ENCODE peak calls at places on chromosomes 2 and 18, in ten cellular contexts. L is CD4-positive, alpha-beta memory T cell; F is esophagus squamous epithelium; G is uterus; W is HFF-Myc; Q is A549; Y is tibial artery; A is adrenal gland; X is HL-60; K is HAP-1. O is an unnamed sample.

GRCh38 chr2:40321822-40322221 is 130.1 kb downstream of the SLC8A1 start:
- DNase-seq in G (no peak), W (no peak), F (no peak), Y (no peak), K (no peak), Q (no peak), L (no peak), X (no peak), A (no peak), O (no peak)

GRCh38 chr2:75431757-75432156 is 129.0 kb downstream of the EVA1A start:
- DNase-seq in A (no peak), W (no peak), Q (no peak), K (peak), Y (no peak), L (no peak), G (no peak), F (no peak), X (no peak), O (no peak)

GRCh38 chr2:10584843-10585475 is 104.8 kb downstream of the NOL10 start:
- DNase-seq in G (no peak), F (no peak), A (no peak), K (no peak), Y (no peak), Q (peak), W (peak), L (no peak), X (no peak), O (no peak)

GRCh38 chr2:183505911-183506310 is 381.7 kb downstream of the NUP35 start:
- DNase-seq in Y (no peak), Q (no peak), W (no peak), F (no peak), X (no peak), G (no peak), K (no peak), A (no peak), L (no peak), O (no peak)

GRCh38 chr18:31497711-31498449 is at the start of gene DSG2:
- DNase-seq in L (no peak), K (peak), W (no peak), X (peak), Y (no peak), A (peak), Q (peak), F (no peak), G (peak), O (no peak)

GRCh38 chr18:79513381-79514081 is 117.8 kb downstream of the NFATC1 start:
- DNase-seq in F (no peak), K (peak), G (no peak), Y (peak), A (no peak), L (no peak), Q (no peak), X (no peak), W (no peak), O (no peak)

GRCh38 chr18:35728676-35729075 is 147.1 kb downstream of the GALNT1 start:
- DNase-seq in G (no peak), W (no peak), X (no peak), L (no peak), Y (no peak), Q (no peak), A (no peak), F (no peak), K (no peak), O (no peak)

GRCh38 chr2:17867133-17867532 is 11.3 kb upstream of the KCNS3 start:
- DNase-seq in W (no peak), A (no peak), G (no peak), Y (no peak), X (no peak), F (no peak), K (no peak), Q (no peak), L (no peak), O (no peak)

GRCh38 chr2:137969418-137969765 is 5.1 kb downstream of the HNMT start:
- DNase-seq in W (peak), F (no peak), G (no peak), Q (no peak), Y (no peak), X (peak), K (no peak), L (no peak), A (peak), O (no peak)

GRCh38 chr18:35949903-35950627 is 22.4 kb upstream of the RMP24 start:
- DNase-seq in A (peak), L (peak), W (no peak), X (peak), G (peak), Y (peak), F (no peak), K (peak), Q (peak), O (peak)

GRCh38 chr2:99554238-99554637 is 64.4 kb upstream of the REV1 start:
- DNase-seq in K (no peak), A (no peak), F (no peak), Q (no peak), G (no peak), X (no peak), W (no peak), Y (no peak), L (no peak), O (no peak)

GRCh38 chr2:25197336-25198208 is 29.2 kb upstream of the POMC start:
- DNase-seq in X (no peak), L (no peak), K (peak), W (no peak), Q (no peak), F (no peak), G (no peak), A (no peak), Y (no peak), O (no peak)

GRCh38 chr18:76795981-76796380 is 26.4 kb upstream of the ZNF236 start:
- DNase-seq in Y (no peak), A (no peak), L (no peak), F (no peak), Q (no peak), X (no peak), W (no peak), G (no peak), K (no peak), O (no peak)

GRCh38 chr2:190973726-190974628 is 40.0 kb downstream of the STAT1 start:
- DNase-seq in K (no peak), Q (no peak), L (no peak), A (no peak), W (no peak), X (no peak), F (no peak), G (no peak), Y (no peak), O (no peak)

GRCh38 chr2:180625006-180625844 is 355.2 kb upstream of the UBE2E3 start:
- DNase-seq in A (no peak), Q (no peak), L (no peak), F (no peak), X (no peak), Y (no peak), K (no peak), G (no peak), W (peak), O (no peak)

GRCh38 chr18:69196336-69196735 is 204.4 kb upstream of the DOK6 start:
- DNase-seq in L (no peak), Q (no peak), F (no peak), Y (no peak), A (no peak), K (no peak), G (no peak), W (no peak), X (no peak), O (no peak)

GRCh38 chr18:58400337-58400885 is 228.5 kb downstream of the ALPK2 start:
- DNase-seq in F (no peak), A (no peak), K (no peak), Y (no peak), W (peak), X (no peak), Q (no peak), L (no peak), G (no peak), O (no peak)

GRCh38 chr18:45341454-45341853 is 273.8 kb upstream of the SLC14A2 start:
- DNase-seq in G (no peak), Y (no peak), Q (no peak), F (no peak), K (no peak), W (no peak), X (no peak), L (no peak), A (no peak), O (no peak)
- H3K4me3 ChIP-seq in G (no peak), Y (no peak), Q (no peak), F (no peak), K (no peak), W (no peak), X (no peak), L (no peak), A (no peak), O (no peak)

GRCh38 chr2:71544919-71545571 is 91.7 kb downstream of the DYSF start:
- DNase-seq in G (no peak), K (no peak), L (no peak), X (peak), F (no peak), A (no peak), W (no peak), Q (no peak), Y (no peak), O (no peak)
- H3K4me3 ChIP-seq in G (no peak), K (no peak), L (peak), X (peak), F (no peak), A (no peak), W (no peak), Q (peak), Y (no peak), O (peak)

DNA sequence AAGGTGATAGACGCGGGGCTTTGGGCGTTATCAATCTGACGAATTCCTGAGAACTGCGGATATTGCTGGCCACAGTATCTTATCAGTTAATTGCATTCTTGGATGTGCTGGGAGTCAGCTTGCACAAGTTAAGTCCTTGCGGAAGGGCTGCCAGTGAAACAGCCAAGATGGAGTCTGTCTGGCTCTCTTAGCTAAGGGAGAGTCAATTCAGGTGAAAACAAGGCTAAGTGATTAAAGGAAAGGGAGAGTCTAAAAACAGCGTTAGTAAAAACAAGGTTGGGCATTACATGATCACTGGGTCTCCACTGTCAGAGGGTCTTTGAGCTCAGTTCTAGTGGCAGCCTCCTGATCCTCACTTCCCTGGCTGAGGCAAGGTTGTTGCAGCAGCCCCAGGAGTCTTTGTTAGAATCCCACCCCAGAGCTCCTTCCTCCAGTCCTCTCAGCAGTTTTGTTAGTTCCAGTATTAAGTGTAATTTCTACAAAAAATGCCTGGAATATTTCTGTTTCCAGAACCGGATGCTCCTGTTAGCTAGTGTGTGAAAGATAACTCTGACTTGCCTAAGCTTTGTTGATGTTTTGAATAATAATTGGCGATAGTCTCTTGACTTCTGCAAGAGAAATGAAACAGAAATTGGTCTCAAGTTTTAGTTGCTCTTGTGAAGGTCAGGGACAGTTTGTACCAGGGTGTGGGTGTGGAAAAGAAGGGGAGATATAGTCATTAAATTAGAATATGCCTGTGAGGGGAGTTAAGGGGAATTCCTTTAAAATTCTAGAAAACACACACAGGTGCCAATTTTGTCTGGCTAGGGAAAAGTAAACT is 10.6 kb downstream of the CFLAR start:
- DNase-seq in W (no peak), A (peak), Y (no peak), K (no peak), Q (no peak), F (no peak), L (peak), G (no peak), X (no peak), O (no peak)
- H3K4me3 ChIP-seq in W (no peak), A (peak), Y (peak), K (no peak), Q (peak), F (peak), L (peak), G (no peak), X (no peak), O (peak)

GRCh38 chr2:8583400-8584173 is 98.3 kb upstream of the ID2 start:
- DNase-seq in Q (no peak), W (no peak), F (peak), Y (peak), A (peak), G (peak), X (peak), K (peak), L (peak), O (peak)

GRCh38 chr2:8582850-8583399 is 98.9 kb upstream of the ID2 start:
- DNase-seq in K (no peak), W (no peak), F (no peak), Q (no peak), X (no peak), G (no peak), L (no peak), Y (no peak), A (no peak), O (no peak)

GRCh38 chr2:8582191-8582849 is 99.5 kb upstream of the ID2 start:
- DNase-seq in L (no peak), F (no peak), K (no peak), X (no peak), Y (no peak), W (no peak), Q (no peak), G (no peak), A (peak), O (no peak)

GRCh38 chr2:8586397-8587051 is 95.3 kb upstream of the ID2 start:
- DNase-seq in A (no peak), G (no peak), Y (no peak), L (no peak), K (no peak), X (no peak), W (no peak), F (no peak), Q (no peak), O (no peak)

DNA sequence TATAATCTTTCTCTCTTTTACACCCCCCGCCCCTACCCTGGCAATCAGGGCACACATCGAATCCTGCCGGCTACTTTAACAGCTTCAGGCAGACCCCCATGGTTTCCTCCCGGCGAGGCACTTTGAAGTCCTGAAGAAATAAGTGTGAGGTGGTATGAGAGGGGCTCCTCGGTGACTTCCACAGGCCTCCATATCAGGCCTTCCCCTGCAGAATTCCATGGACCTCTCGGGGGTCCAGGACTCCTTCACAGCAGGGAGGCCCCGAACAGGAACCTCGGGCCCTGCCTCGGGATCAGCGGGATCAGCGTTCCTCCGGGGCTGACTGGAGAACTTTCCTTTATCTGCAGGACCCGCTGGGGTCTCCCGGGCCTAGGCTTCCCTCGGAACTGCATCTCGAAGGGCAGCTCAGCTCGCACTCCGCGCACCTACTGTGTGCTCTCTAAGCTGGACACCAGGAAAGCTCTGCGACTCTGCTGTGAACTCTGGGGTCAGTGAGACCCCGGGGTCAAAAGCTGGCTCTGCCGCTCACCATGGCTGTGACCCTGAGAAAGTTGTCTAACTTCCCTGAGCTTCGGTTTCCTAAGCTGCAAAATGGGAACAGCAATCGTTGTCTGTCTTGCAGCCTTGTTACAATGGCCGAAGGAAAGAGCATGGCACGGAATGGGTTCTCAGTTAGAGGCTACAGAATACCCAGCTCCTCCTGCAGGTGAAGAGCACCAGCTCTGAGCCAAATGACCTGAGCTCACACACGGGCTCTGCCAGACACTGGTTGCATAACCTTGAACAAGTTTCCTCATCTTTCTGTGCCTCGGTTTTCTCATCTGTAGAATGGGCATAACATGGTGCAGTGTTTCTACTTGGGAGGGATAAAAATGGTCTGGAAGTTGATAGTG is 97.4 kb upstream of the ID2 start:
- DNase-seq in F (no peak), L (no peak), Q (no peak), G (peak), Y (no peak), W (no peak), K (no peak), X (no peak), A (no peak), O (no peak)
- H3K4me3 ChIP-seq in F (no peak), L (no peak), Q (no peak), G (no peak), Y (peak), W (no peak), K (no peak), X (no peak), A (peak), O (no peak)